ENCODE peak calls at places on chromosome 19, in four cellular contexts. T, J, Q and D are unnamed samples.
A peak's percentile ranks its signal among the peaks of the same experiment; 100 is the strongest.

GRCh38 chr19:45076029-45076850 is at the start of gene ZNF296:
- DNase-seq in T (peak; percentile 75), Q (no peak), J (no peak), D (peak; percentile 89)

GRCh38 chr19:45528149-45528743 is 21.0 kb downstream of the VASP start:
- DNase-seq in T (no peak), J (peak; percentile 50), Q (no peak), D (peak; percentile 44)

GRCh38 chr19:49758292-49758691 is 4.8 kb downstream of the TSKS start:
- DNase-seq in Q (no peak), J (no peak), T (no peak), D (peak; percentile 45)

GRCh38 chr19:50341091-50341564 is 12.0 kb upstream of the KCNC3 start:
- DNase-seq in T (no peak), Q (peak; percentile 96), J (no peak), D (no peak)

GRCh38 chr19:38228005-38228377 is 4.0 kb upstream of the DPF1 start:
- DNase-seq in T (no peak), J (no peak), Q (no peak), D (no peak)

GRCh38 chr19:45103200-45103624 is 10.2 kb downstream of the PPP1R37 start:
- DNase-seq in J (no peak), T (no peak), Q (no peak), D (no peak)

GRCh38 chr19:5964816-5965565 is 12.9 kb downstream of the RANBP3 start:
- DNase-seq in Q (no peak), J (no peak), T (no peak), D (no peak)

GRCh38 chr19:36256853-36257511 is 42.1 kb downstream of the ZNF146 start:
- DNase-seq in T (no peak), Q (no peak), J (no peak), D (no peak)

GRCh38 chr19:43562698-43563241 is 12.6 kb downstream of the XRCC1 start:
- DNase-seq in T (no peak), Q (peak; percentile 91), J (no peak), D (no peak)

GRCh38 chr19:53161123-53161522 is 2.3 kb upstream of the ZNF347 start:
- DNase-seq in T (no peak), J (no peak), Q (no peak), D (peak; percentile 87)

GRCh38 chr19:40348125-40348913 is at the start of the genes C19orf47 and PLD3:
- DNase-seq in J (peak; percentile 96), T (peak; percentile 97), Q (peak; percentile 97), D (peak; percentile 100)

GRCh38 chr19:40344422-40344821 is 3.8 kb downstream of the C19orf47 start:
- DNase-seq in T (no peak), Q (no peak), J (no peak), D (no peak)

GRCh38 chr19:40347476-40348124 is 597 bp downstream of the C19orf47 start:
- DNase-seq in Q (no peak), J (no peak), T (no peak), D (no peak)

DNA sequence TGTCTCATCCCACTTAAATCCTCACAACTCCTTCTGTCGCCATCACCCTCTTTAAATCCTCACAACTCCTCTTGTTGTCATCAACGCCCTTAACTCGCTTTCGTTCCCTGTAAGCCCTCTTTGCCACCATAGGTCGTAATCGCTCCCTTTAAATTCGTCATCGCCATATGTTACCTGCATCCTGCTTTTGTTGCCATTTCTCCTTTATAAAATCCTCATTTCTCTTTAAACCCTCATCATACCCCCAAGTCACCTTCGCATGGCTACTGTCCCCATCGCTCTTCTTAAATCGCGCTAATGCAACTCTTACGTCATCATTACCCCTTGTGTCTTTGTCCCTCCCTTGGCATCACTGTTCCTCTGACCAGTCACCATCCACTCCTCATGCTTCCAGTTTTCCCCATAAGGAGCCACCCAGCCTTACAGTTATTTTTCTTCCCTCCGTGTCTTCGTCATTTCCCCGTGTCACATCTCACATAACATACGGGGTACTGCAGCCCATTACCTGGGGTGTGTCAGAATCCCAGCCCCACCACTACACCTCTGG is 539 bp downstream of the PLD3 start:
- DNase-seq in J (no peak), T (peak; percentile 8), Q (no peak), D (peak; percentile 48)
- TF ChIP-seq HDAC6 in J (no peak), T (no peak), Q (no peak), D (no peak)

GRCh38 chr19:16920816-16921529 is 32.2 kb downstream of the F2RL3 start:
- DNase-seq in T (no peak), Q (no peak), J (no peak), D (peak; percentile 90)

GRCh38 chr19:16922592-16922934 is 33.8 kb downstream of the F2RL3 start:
- DNase-seq in Q (no peak), J (no peak), T (no peak), D (no peak)

GRCh38 chr19:16921766-16922591 is 33.2 kb downstream of the F2RL3 start:
- DNase-seq in Q (no peak), T (no peak), J (no peak), D (peak; percentile 55)

GRCh38 chr19:16917401-16917800 is 28.6 kb downstream of the F2RL3 start:
- DNase-seq in J (no peak), Q (no peak), T (no peak), D (no peak)

DNA sequence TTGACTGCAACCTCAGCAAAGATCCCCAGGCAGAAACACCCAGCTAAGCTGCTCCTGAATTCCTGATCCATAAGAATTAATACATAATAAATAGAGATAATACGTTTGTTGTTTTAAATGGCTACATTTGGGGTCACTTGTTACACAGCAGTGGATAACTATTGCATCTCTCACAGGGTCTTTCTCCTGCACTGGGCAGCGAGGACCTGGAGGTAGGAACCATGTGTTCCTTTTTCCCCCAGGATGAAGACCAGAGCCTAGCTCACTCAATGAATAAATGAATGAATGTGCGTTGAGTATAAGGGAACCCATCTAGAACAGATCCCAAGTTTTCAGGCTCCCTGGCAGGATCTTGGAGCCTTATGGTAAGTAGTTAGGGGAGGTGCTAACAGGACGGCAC is 30.7 kb downstream of the F2RL3 start:
- DNase-seq in Q (no peak), J (no peak), T (no peak), D (no peak)
- TF ChIP-seq KDM1A in Q (no peak), J (no peak), T (no peak), D (no peak)

DNA sequence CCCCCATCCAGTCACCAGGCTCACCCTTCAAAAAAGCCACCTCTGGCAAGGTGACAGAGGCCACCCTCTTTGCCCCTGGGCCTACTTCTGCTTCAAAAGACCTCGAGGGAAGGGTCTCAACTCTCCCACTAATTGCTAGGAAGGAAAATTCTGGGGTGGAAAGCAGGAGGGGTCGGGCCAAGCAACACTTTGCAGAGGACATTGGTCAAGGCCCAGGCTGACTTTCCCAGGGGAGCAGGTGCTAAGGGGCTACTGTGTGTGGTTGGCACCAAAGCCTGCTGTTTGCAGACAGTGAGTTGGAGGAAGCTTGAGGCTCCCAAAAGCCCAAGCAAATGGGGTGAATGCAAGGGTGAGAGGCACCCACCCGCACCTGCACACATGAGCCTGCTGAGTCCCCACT is 28.6 kb upstream of the VSTM2B start:
- DNase-seq in T (no peak), J (no peak), Q (no peak), D (no peak)
- TF ChIP-seq HDAC6 in T (no peak), J (no peak), Q (no peak), D (no peak)

GRCh38 chr19:4635763-4636135 is 3.6 kb upstream of the TNFAIP8L1 start:
- DNase-seq in J (no peak), Q (no peak), T (no peak), D (no peak)
- TF ChIP-seq KDM1A in J (no peak), Q (no peak), T (no peak), D (no peak)

GRCh38 chr19:35122687-35123551 is 7.3 kb downstream of the FXYD3 start:
- DNase-seq in Q (no peak), T (no peak), J (no peak), D (no peak)
- TF ChIP-seq HDAC6 in Q (no peak), T (no peak), J (no peak), D (no peak)